ENCODE peak calls at places on chromosomes 11 and 22, in four cellular contexts. B is cerebellum; T is stimulated activated CD4-positive, alpha-beta T cell treated with anti-CD3 and anti-CD28 coated beads, Interleukin-12 subunit alpha, Interleukin-12 subunit beta, amount 100 ng/mL, for 4 hours; C is activated T-cell treated with anti-CD3 and anti-CD28 coated beads for 24 hours. G is an unnamed sample.

GRCh38 chr22:37282385-37282677 is at the start of gene CYTH4:
- DNase-seq in B (no peak), T (peak), C (peak), G (no peak)

GRCh38 chr11:57649826-57650738 is at the start of gene YPEL4:
- DNase-seq in B (peak), T (peak), C (peak), G (peak)

GRCh38 chr11:68773521-68774187 is 22.3 kb upstream of the TESMIN start:
- DNase-seq in B (no peak), T (no peak), C (no peak), G (no peak)

GRCh38 chr22:47872761-47873535 is 1110.5 kb downstream of the TBC1D22A start:
- DNase-seq in B (no peak), T (no peak), C (no peak), G (peak)

GRCh38 chr11:65399249-65399648 is 12.8 kb downstream of the FRMD8 start:
- DNase-seq in B (no peak), T (no peak), C (no peak), G (no peak)

GRCh38 chr11:84720706-84721402 is 906.3 kb downstream of the DLG2 start:
- DNase-seq in B (peak), T (no peak), C (no peak), G (no peak)

GRCh38 chr11:69726481-69726880 is 22.7 kb upstream of the FGF19 start:
- DNase-seq in B (no peak), T (no peak), C (no peak), G (no peak)

GRCh38 chr22:50702261-50702671 is 29.6 kb downstream of the SHANK3 start:
- DNase-seq in B (no peak), T (no peak), C (no peak), G (no peak)

GRCh38 chr11:24496371-24496727 is 504 bp upstream of the LUZP2 start:
- DNase-seq in B (no peak), T (no peak), C (no peak), G (no peak)

GRCh38 chr11:8839957-8840945 is 70.7 kb upstream of the AKIP1 start:
- DNase-seq in B (no peak), T (no peak), C (peak), G (no peak)

GRCh38 chr22:29096736-29097669 is 24.2 kb downstream of the KREMEN1 start:
- DNase-seq in B (no peak), T (no peak), C (no peak), G (no peak)

GRCh38 chr11:88950975-88951374 is 114.8 kb downstream of the GRM5 start:
- DNase-seq in B (no peak), T (no peak), C (no peak), G (no peak)

GRCh38 chr11:6437993-6438392 is 2.8 kb downstream of the HPX start:
- DNase-seq in B (no peak), T (no peak), C (no peak), G (no peak)

GRCh38 chr11:35009191-35009940 is 92.9 kb downstream of the PDHX start:
- DNase-seq in B (no peak), T (no peak), C (no peak), G (no peak)

GRCh38 chr22:31680764-31681624 is 19.0 kb upstream of the PISD start:
- DNase-seq in B (no peak), T (no peak), C (no peak), G (no peak)

GRCh38 chr11:87819141-87819540 is 356.1 kb downstream of the RAB38 start:
- DNase-seq in B (no peak), T (no peak), C (no peak), G (no peak)

GRCh38 chr22:44587004-44587793 is 89.2 kb upstream of the RTL6 start:
- DNase-seq in B (peak), T (no peak), C (no peak), G (peak)

GRCh38 chr22:28934026-28934425 is 50.7 kb downstream of the ZNRF3 start:
- DNase-seq in B (no peak), T (no peak), C (no peak), G (no peak)

GRCh38 chr11:111344032-111344431 is 35.0 kb downstream of the POU2AF1 start:
- DNase-seq in B (no peak), T (no peak), C (no peak), G (no peak)

GRCh38 chr11:58152776-58153175 is 27.4 kb upstream of the OR9I1 start:
- DNase-seq in B (no peak), T (no peak), C (no peak), G (no peak)

GRCh38 chr11:95832763-95833162 is 42.5 kb downstream of the CEP57 start:
- DNase-seq in B (no peak), T (no peak), C (no peak), G (no peak)

GRCh38 chr11:68270334-68271022 is 1.3 kb downstream of the C11orf24 start:
- DNase-seq in B (no peak), T (no peak), C (no peak), G (no peak)

GRCh38 chr22:25777870-25778269 is 35.9 kb downstream of the MYO18B start:
- DNase-seq in B (peak), T (no peak), C (no peak), G (no peak)

GRCh38 chr11:17718015-17718414 is 1.4 kb upstream of the MYOD1 start:
- DNase-seq in B (no peak), T (no peak), C (no peak), G (no peak)

GRCh38 chr22:17158568-17159503 is at the start of gene HDHD5:
- DNase-seq in B (peak), T (peak), C (peak), G (peak)

GRCh38 chr11:127624455-127624854 is 623.9 kb upstream of the KIRREL3 start:
- DNase-seq in B (no peak), T (no peak), C (no peak), G (no peak)

GRCh38 chr11:71228961-71229360 is 23.4 kb downstream of the SHANK2 start:
- DNase-seq in B (no peak), T (no peak), C (no peak), G (no peak)

GRCh38 chr11:36034572-36035331 is 90.9 kb downstream of the LDLRAD3 start:
- DNase-seq in B (peak), T (no peak), C (no peak), G (no peak)